ENCODE peak calls at places on chromosomes 16 and 17, in four cellular contexts. U is colonic mucosa, M is OCI-LY7, X is body of pancreas. K is an unnamed sample.

GRCh38 chr17:60371818-60372510 is 20.0 kb downstream of the USP32 start:
- DNase-seq in X (no peak), U (no peak), M (no peak), K (no peak)

GRCh38 chr17:351436-351713 is 1.2 kb downstream of the RPH3AL start:
- DNase-seq in U (no peak), M (no peak), X (no peak), K (no peak)

GRCh38 chr17:66508896-66509843 is 206.8 kb downstream of the PRKCA start:
- DNase-seq in U (peak), X (peak), M (no peak), K (peak)

GRCh38 chr17:1829189-1829578 is 518 bp downstream of the SMYD4 start:
- DNase-seq in M (peak), U (peak), X (peak), K (peak)

GRCh38 chr17:81494984-81495383 is 17.6 kb downstream of the ACTG1 start:
- DNase-seq in M (peak), X (no peak), U (no peak), K (peak)

GRCh38 chr17:83028851-83029250 is 50.6 kb upstream of the METRNL start:
- DNase-seq in U (no peak), M (no peak), X (no peak), K (no peak)

GRCh38 chr16:972316-973002 is 1.7 kb upstream of the LMF1 start:
- DNase-seq in M (no peak), U (no peak), X (peak), K (no peak)

GRCh38 chr17:65638221-65638940 is 76.9 kb upstream of the AXIN2 start:
- DNase-seq in M (no peak), U (no peak), X (peak), K (no peak)

GRCh38 chr17:27542841-27543463 is 86.7 kb downstream of the KSR1 start:
- DNase-seq in U (no peak), M (no peak), X (no peak), K (no peak)

GRCh38 chr16:3879887-3880564 is 487 bp downstream of the CREBBP start:
- DNase-seq in U (peak), M (peak), X (peak), K (no peak)

GRCh38 chr17:10666921-10667320 is 9.8 kb upstream of the MYH3 start:
- DNase-seq in X (no peak), M (no peak), U (no peak), K (no peak)

GRCh38 chr16:745739-746138 is 4.9 kb upstream of the CIAO3 start:
- DNase-seq in M (peak), X (no peak), U (no peak), K (no peak)

GRCh38 chr17:11589706-11590105 is 8.6 kb upstream of the DNAH9 start:
- DNase-seq in M (no peak), U (no peak), X (peak), K (no peak)

GRCh38 chr16:46711106-46711769 is 21.8 kb downstream of the ORC6 start:
- DNase-seq in U (no peak), M (no peak), X (peak), K (no peak)

GRCh38 chr16:30053376-30054015 is 12.1 kb upstream of the ALDOA start:
- DNase-seq in U (no peak), X (no peak), M (no peak), K (no peak)

GRCh38 chr17:43393944-43394482 is 4.8 kb upstream of the ARL4D start:
- DNase-seq in X (peak), U (peak), M (peak), K (peak)

GRCh38 chr17:47713980-47714689 is 18.9 kb upstream of the TBX21 start:
- DNase-seq in X (no peak), M (no peak), U (no peak), K (no peak)

GRCh38 chr16:31404353-31405064 is 11.4 kb downstream of the ITGAD start:
- DNase-seq in U (no peak), M (no peak), X (no peak), K (peak)

GRCh38 chr16:66656547-66656946 is 40.0 kb downstream of the CMTM4 start:
- DNase-seq in U (no peak), X (no peak), M (no peak), K (no peak)

GRCh38 chr16:77137045-77137444 is 53.9 kb upstream of the MON1B start:
- DNase-seq in X (no peak), M (no peak), U (no peak), K (no peak)

GRCh38 chr16:53546988-53547391 is 44.0 kb upstream of the AKTIP start:
- DNase-seq in X (no peak), U (no peak), M (no peak), K (no peak)

GRCh38 chr17:66494023-66494803 is 191.8 kb downstream of the PRKCA start:
- DNase-seq in X (no peak), U (no peak), M (no peak), K (no peak)

GRCh38 chr17:82486186-82487084 is 27.9 kb downstream of the NARF start:
- DNase-seq in M (no peak), U (peak), X (no peak), K (no peak)

GRCh38 chr17:37463039-37463438 is 26.7 kb upstream of the DUSP14 start:
- DNase-seq in M (no peak), U (no peak), X (no peak), K (no peak)

GRCh38 chr17:37458805-37459204 is 30.9 kb upstream of the DUSP14 start:
- DNase-seq in U (no peak), X (no peak), M (no peak), K (no peak)

GRCh38 chr17:37462492-37462891 is 27.2 kb upstream of the DUSP14 start:
- DNase-seq in X (no peak), U (no peak), M (no peak), K (no peak)

GRCh38 chr17:37465058-37465616 is 24.6 kb upstream of the DUSP14 start:
- DNase-seq in U (no peak), X (no peak), M (no peak), K (no peak)

GRCh38 chr17:37461668-37462067 is 28.0 kb upstream of the DUSP14 start:
- DNase-seq in M (no peak), X (no peak), U (no peak), K (no peak)
- H3K4me3 ChIP-seq in M (no peak), X (no peak), U (no peak), K (no peak)

GRCh38 chr17:30372755-30373154 is 6.0 kb upstream of the CPD start:
- DNase-seq in M (peak), X (no peak), U (no peak), K (no peak)
- TF ChIP-seq CTCF in M (peak), X (no peak), U (no peak), K (no peak)

GRCh38 chr17:49223517-49224197 is 6.9 kb downstream of the PHOSPHO1 start:
- DNase-seq in X (peak), U (peak), M (peak), K (no peak)
- H3K4me3 ChIP-seq in X (no peak), U (peak), M (peak), K (no peak)

DNA sequence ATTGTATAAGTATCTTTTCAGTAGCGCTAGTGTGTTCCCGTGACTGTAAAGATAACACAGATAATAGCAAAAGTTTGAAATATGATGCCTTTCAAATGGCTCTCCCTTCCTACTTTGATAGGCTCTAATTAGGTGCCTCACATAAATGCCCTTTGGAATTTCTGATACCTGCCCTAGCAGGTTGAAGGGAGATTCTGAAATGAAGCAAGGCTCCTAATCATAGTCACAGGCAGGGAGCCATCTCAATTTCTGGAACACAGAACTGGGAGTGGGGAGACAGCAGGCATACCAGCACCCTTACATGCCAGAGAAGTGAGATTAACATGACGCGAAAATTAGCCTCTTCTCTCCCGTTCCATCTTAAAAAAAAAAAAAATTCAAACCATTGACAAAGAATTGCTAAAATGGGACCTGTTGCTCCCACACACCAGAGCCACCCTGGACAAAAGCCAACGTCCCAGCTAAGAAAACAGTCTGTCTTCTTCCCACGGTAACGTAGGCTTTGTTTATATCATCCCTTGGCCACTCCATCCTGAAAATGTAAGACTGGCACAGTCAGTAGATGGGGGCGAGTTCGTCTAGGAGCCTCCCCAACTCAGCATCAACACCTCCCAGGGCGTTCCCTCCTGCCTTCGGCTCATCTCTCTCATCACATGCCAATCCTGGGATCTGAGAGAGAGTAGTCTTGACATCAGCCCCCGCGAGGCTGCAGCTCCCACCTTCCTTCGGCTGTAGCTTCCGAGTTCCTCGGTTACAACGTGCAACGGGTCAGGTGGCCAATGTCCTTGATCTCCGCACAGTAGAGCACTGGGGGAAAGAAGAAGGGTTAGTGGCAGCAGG is 1.1 kb downstream of the RNF227 start:
- DNase-seq in U (no peak), M (no peak), X (peak), K (peak)
- TF ChIP-seq CTCF in U (no peak), M (no peak), X (no peak), K (no peak)

GRCh38 chr17:63150466-63150865 is 184.4 kb downstream of the TANC2 start:
- DNase-seq in U (no peak), X (no peak), M (no peak), K (no peak)

GRCh38 chr17:63150994-63151464 is 185.0 kb downstream of the TANC2 start:
- DNase-seq in M (no peak), U (no peak), X (no peak), K (no peak)

GRCh38 chr17:63153488-63153887 is 187.5 kb downstream of the TANC2 start:
- DNase-seq in X (no peak), U (no peak), M (no peak), K (no peak)

GRCh38 chr17:63154586-63155244 is 188.7 kb downstream of the TANC2 start:
- DNase-seq in U (no peak), M (no peak), X (no peak), K (no peak)

DNA sequence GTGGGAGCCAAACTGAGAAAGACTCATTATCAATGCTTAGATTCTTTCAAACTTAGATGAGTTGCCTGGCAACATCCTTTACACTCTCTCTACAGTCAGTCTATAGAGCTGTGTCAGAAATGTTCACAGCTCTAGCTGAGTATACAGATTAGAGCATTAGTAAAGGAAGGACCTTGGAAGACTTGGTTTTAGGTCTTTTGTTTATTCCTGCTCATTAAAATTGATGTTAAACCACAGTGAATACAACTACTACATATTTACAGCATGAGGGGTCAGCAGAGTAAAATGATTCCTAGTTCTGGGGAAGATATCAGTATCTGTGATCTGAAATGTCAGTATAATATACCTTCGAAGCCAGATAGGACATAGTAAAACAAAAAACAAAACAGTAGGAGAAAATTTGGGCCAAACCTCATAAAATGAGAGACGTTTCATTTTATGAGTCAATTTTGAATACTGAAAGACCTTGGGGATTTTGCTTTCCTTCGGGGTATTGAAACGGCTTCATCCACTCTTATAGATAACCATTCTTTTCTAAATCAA is 186.0 kb downstream of the TANC2 start:
- DNase-seq in X (no peak), M (no peak), U (no peak), K (no peak)
- H3K4me3 ChIP-seq in X (no peak), M (no peak), U (no peak), K (no peak)

DNA sequence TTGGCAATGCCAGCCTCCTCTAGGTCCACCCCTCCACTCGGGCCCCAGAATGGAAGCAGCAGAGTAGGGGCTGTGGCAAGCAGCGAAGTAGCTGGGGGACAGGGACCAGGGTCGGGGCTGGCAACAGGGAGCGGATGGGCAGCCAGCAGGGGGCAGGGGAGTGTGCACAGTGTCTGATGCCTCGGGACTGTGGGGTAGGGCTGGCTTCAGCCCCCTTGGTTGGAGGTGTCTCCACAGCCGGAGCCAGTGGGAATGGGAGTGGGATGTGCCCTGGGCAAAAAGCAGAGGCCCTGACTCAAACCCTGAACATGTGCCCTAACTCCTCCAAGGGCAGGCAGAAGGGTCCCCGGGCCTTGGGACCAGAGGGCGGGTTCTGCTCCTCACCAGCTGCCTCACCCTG is 18.5 kb upstream of the ARHGAP27 start:
- DNase-seq in U (no peak), M (peak), X (no peak), K (no peak)
- TF ChIP-seq CTCF in U (no peak), M (peak), X (no peak), K (peak)